ENCODE peak calls at places on chromosomes 3 and 15, in nine cellular contexts. P, B, H, T, S, D, Z, O and Q are unnamed samples.

GRCh38 chr3:123289336-123290106 is 87.8 kb downstream of the SEC22A start:
- DNase-seq in P (no peak), B (no peak), H (no peak), T (no peak), S (no peak), D (no peak), Z (no peak), O (no peak), Q (no peak)

GRCh38 chr15:56049577-56049976 is 56.2 kb upstream of the NEDD4 start:
- DNase-seq in P (no peak), B (no peak), H (no peak), T (no peak), S (no peak), D (no peak), Z (no peak), O (no peak), Q (no peak)

GRCh38 chr3:119695480-119695879 is 7.3 kb upstream of the CFAP91 start:
- DNase-seq in P (no peak), B (no peak), H (no peak), T (no peak), S (no peak), D (peak), Z (peak), O (no peak), Q (peak)

GRCh38 chr3:121834079-121834730 is 655 bp downstream of the IQCB1 start:
- DNase-seq in P (peak), B (peak), H (no peak), T (no peak), S (peak), D (peak), Z (peak), O (no peak), Q (no peak)

GRCh38 chr3:24135280-24135679 is 190.2 kb downstream of the NR1D2 start:
- DNase-seq in P (no peak), B (no peak), H (no peak), T (no peak), S (no peak), D (no peak), Z (no peak), O (no peak), Q (peak)

GRCh38 chr15:82890338-82891024 is 62.0 kb downstream of the HOMER2 start:
- DNase-seq in P (no peak), B (no peak), H (no peak), T (no peak), S (no peak), D (no peak), Z (no peak), O (no peak), Q (peak)

GRCh38 chr3:97984061-97984460 is 11.8 kb upstream of the RIOX2 start:
- DNase-seq in P (no peak), B (no peak), H (no peak), T (no peak), S (no peak), D (no peak), Z (no peak), O (no peak), Q (no peak)

GRCh38 chr3:194070634-194071409 is 65.1 kb upstream of the HES1 start:
- DNase-seq in P (peak), B (peak), H (peak), T (peak), S (peak), D (peak), Z (peak), O (peak), Q (peak)

GRCh38 chr3:78580691-78581090 is 1187.1 kb downstream of the ROBO1 start:
- DNase-seq in P (no peak), B (no peak), H (no peak), T (no peak), S (no peak), D (no peak), Z (no peak), O (peak), Q (peak)

GRCh38 chr3:143036557-143036956 is 35.2 kb downstream of the U2SURP start:
- DNase-seq in P (no peak), B (peak), H (no peak), T (no peak), S (no peak), D (no peak), Z (no peak), O (no peak), Q (no peak)

GRCh38 chr3:146498002-146498736 is 28.8 kb upstream of the PLSCR2 start:
- DNase-seq in P (no peak), B (peak), H (no peak), T (no peak), S (no peak), D (no peak), Z (no peak), O (no peak), Q (no peak)

GRCh38 chr3:99549918-99550603 is 88.3 kb upstream of the COL8A1 start:
- DNase-seq in P (no peak), B (no peak), H (no peak), T (no peak), S (no peak), D (no peak), Z (peak), O (no peak), Q (peak)

GRCh38 chr3:170003881-170004356 is 33.9 kb upstream of the GPR160 start:
- DNase-seq in P (no peak), B (no peak), H (no peak), T (no peak), S (no peak), D (no peak), Z (no peak), O (no peak), Q (no peak)

GRCh38 chr3:23213813-23214212 is 10.7 kb downstream of the UBE2E2 start:
- DNase-seq in P (no peak), B (no peak), H (no peak), T (no peak), S (no peak), D (no peak), Z (no peak), O (no peak), Q (no peak)